ENCODE peak calls at places on chromosomes 5 and 9, in nine cellular contexts. J, B, N, F, I, Y, O, P and L are unnamed samples.

GRCh38 chr5:23461576-23461975 is 45.8 kb upstream of the PRDM9 start:
- DNase-seq in O (no peak), Y (no peak), I (no peak), P (no peak), F (no peak), B (no peak), N (no peak), J (no peak), L (no peak)

GRCh38 chr5:107806705-107807104 is 136.0 kb upstream of the EFNA5 start:
- DNase-seq in O (no peak), N (peak), J (no peak), F (no peak), Y (no peak), I (no peak), P (no peak), B (no peak), L (no peak)

GRCh38 chr5:52743012-52743411 is 44.7 kb upstream of the ITGA1 start:
- DNase-seq in J (no peak), O (no peak), I (no peak), B (no peak), N (no peak), P (no peak), F (no peak), Y (no peak), L (no peak)

GRCh38 chr5:173554989-173555705 is 61.3 kb downstream of the BOD1 start:
- DNase-seq in N (no peak), O (peak), F (no peak), P (no peak), B (no peak), I (peak), Y (no peak), J (no peak), L (no peak)

GRCh38 chr9:126981218-126981617 is 66.6 kb downstream of the RALGPS1 start:
- DNase-seq in P (no peak), N (no peak), F (no peak), I (no peak), B (no peak), Y (no peak), O (no peak), J (no peak), L (no peak)

GRCh38 chr5:116137544-116138378 is 52.9 kb downstream of the COMMD10 start:
- DNase-seq in I (peak), Y (no peak), J (peak), N (peak), O (no peak), F (no peak), P (peak), B (no peak), L (peak)

GRCh38 chr9:119802621-119803020 is 433.4 kb upstream of the BRINP1 start:
- DNase-seq in O (peak), J (peak), P (no peak), Y (no peak), B (no peak), F (no peak), I (peak), N (no peak), L (no peak)

GRCh38 chr5:11251242-11251641 is 490.2 kb upstream of the DAP start:
- DNase-seq in O (no peak), Y (no peak), P (no peak), F (no peak), I (no peak), B (no peak), J (no peak), N (peak), L (no peak)

GRCh38 chr5:178740926-178741325 is 10.5 kb upstream of the ZNF354A start:
- DNase-seq in O (no peak), I (no peak), B (no peak), P (no peak), J (no peak), F (no peak), N (no peak), Y (no peak), L (no peak)

GRCh38 chr5:154771383-154771901 is 16.3 kb downstream of the LARP1 start:
- DNase-seq in P (no peak), J (no peak), N (no peak), O (peak), F (no peak), Y (no peak), B (no peak), I (no peak), L (no peak)

GRCh38 chr9:121268598-121269029 is 652 bp downstream of the GSN start:
- DNase-seq in B (no peak), F (no peak), I (no peak), N (peak), O (no peak), P (peak), Y (no peak), J (no peak), L (peak)

GRCh38 chr5:132771559-132771998 is 5.5 kb downstream of the SEPTIN8 start:
- DNase-seq in I (no peak), J (no peak), P (no peak), Y (no peak), B (no peak), F (no peak), N (peak), O (no peak), L (no peak)

GRCh38 chr5:162067651-162068411 is at the start of gene GABRG2:
- DNase-seq in F (no peak), J (no peak), O (no peak), I (peak), P (no peak), Y (no peak), B (no peak), N (no peak), L (no peak)

GRCh38 chr5:175922192-175922885 is 45.8 kb downstream of the THOC3 start:
- DNase-seq in N (peak), B (no peak), P (no peak), Y (no peak), O (no peak), J (no peak), F (no peak), I (no peak), L (no peak)

GRCh38 chr5:149799119-149799623 is 69.1 kb downstream of the PPARGC1B start:
- DNase-seq in P (no peak), F (no peak), O (no peak), J (peak), B (no peak), N (peak), I (peak), Y (no peak), L (no peak)